ENCODE peak calls at places on chromosomes 4 and X, in seven cellular contexts. V, H, Y, X, J, T and F are unnamed samples.

GRCh38 chrX:97027384-97027922 is 143.7 kb downstream of the RPA4 start:
- DNase-seq in X (no peak), J (no peak), V (no peak), T (no peak), H (no peak), Y (no peak), F (no peak)

GRCh38 chr4:93199492-93199891 is 629.1 kb upstream of the ATOH1 start:
- DNase-seq in J (no peak), V (peak; percentile 20), T (no peak), H (no peak), X (no peak), Y (no peak), F (no peak)

GRCh38 chrX:48897157-48897620 is 379 bp downstream of the TIMM17B start:
- DNase-seq in H (no peak), X (peak; percentile 91), V (no peak), T (peak; percentile 39), Y (peak; percentile 39), J (no peak), F (no peak)

GRCh38 chr4:165415910-165416309 is 37.1 kb downstream of the CPE start:
- DNase-seq in V (no peak), T (no peak), H (no peak), Y (no peak), J (no peak), X (no peak), F (no peak)

GRCh38 chr4:19177616-19178015 is 1074.1 kb upstream of the SLIT2 start:
- DNase-seq in H (no peak), X (no peak), T (no peak), Y (no peak), J (no peak), V (no peak), F (no peak)

GRCh38 chr4:159191989-159192388 is 89.1 kb downstream of the RAPGEF2 start:
- DNase-seq in X (no peak), V (no peak), J (no peak), T (no peak), H (no peak), Y (no peak), F (no peak)

GRCh38 chr4:23135792-23136645 is 443.3 kb downstream of the GBA3 start:
- DNase-seq in J (peak; percentile 8), T (no peak), V (peak; percentile 25), Y (no peak), H (no peak), X (no peak), F (no peak)

GRCh38 chr4:6221851-6222760 is 21.8 kb upstream of the JAKMIP1 start:
- DNase-seq in V (peak; percentile 61), J (no peak), X (no peak), T (peak; percentile 65), H (no peak), Y (no peak), F (no peak)